ENCODE peak calls at places on chromosomes 11 and 22, in ten cellular contexts. K is amygdala; Y is stimulated activated naive CD4-positive, alpha-beta T cell; R is T follicular helper cell; B is stimulated activated CD4-positive, alpha-beta T cell treated with anti-CD3 and anti-CD28 coated beads, Interleukin-1b, Interleukin-23, amount 100 ng/mL, for 24 hours; G is nucleus accumbens; J is NCI-H460; P is EH; Z is mesendoderm; X is HTR-8/SVneo. Q is an unnamed sample.

GRCh38 chr22:40187389-40187788 is 9.7 kb downstream of the TNRC6B start:
- DNase-seq in G (no peak), B (no peak), Y (no peak), X (no peak), R (no peak), Z (peak), P (no peak), J (no peak), K (no peak), Q (no peak)

GRCh38 chr22:37057796-37058510 is 6.4 kb downstream of the KCTD17 start:
- DNase-seq in K (no peak), Z (no peak), R (no peak), P (no peak), G (no peak), J (no peak), X (no peak), Y (no peak), B (no peak), Q (no peak)

GRCh38 chr22:36546932-36547331 is 18.0 kb upstream of the EIF3D start:
- DNase-seq in Y (no peak), G (no peak), J (no peak), R (no peak), Z (peak), B (no peak), X (peak), P (peak), K (no peak), Q (peak)

GRCh38 chr22:47665151-47665550 is 902.7 kb downstream of the TBC1D22A start:
- DNase-seq in G (no peak), Y (no peak), X (no peak), Z (no peak), R (no peak), P (no peak), K (no peak), J (no peak), B (no peak), Q (no peak)

GRCh38 chr11:9972917-9973504 is 309.1 kb downstream of the SWAP70 start:
- DNase-seq in J (peak), G (no peak), P (peak), X (peak), B (peak), Z (peak), R (no peak), K (peak), Y (no peak), Q (peak)

GRCh38 chr22:47787501-47788227 is 1025.2 kb downstream of the TBC1D22A start:
- DNase-seq in X (no peak), P (no peak), B (no peak), J (no peak), Z (no peak), G (no peak), Y (no peak), K (no peak), R (no peak), Q (no peak)

GRCh38 chr22:42937164-42937854 is 77.6 kb downstream of the PACSIN2 start:
- DNase-seq in K (no peak), J (peak), B (peak), Y (no peak), P (peak), R (no peak), X (peak), Z (peak), G (no peak), Q (peak)

GRCh38 chr11:44774131-44774530 is 47.4 kb downstream of the TSPAN18 start:
- DNase-seq in G (no peak), B (no peak), R (no peak), Y (no peak), K (no peak), P (no peak), X (no peak), Z (peak), J (no peak), Q (peak)

GRCh38 chr22:37486224-37486845 is at the start of gene MFNG:
- DNase-seq in P (peak), B (peak), G (peak), R (peak), J (no peak), K (peak), Z (peak), Y (peak), X (no peak), Q (peak)

GRCh38 chr11:72589802-72590761 is 84.1 kb downstream of the PDE2A start:
- DNase-seq in J (peak), X (no peak), G (no peak), Z (peak), P (peak), B (peak), K (no peak), Y (peak), R (peak), Q (no peak)

GRCh38 chr22:48343461-48343860 is 1484.2 kb downstream of the BRD1 start:
- DNase-seq in G (no peak), P (no peak), J (no peak), R (no peak), Z (no peak), X (no peak), Y (no peak), B (no peak), K (no peak), Q (no peak)

GRCh38 chr11:84249344-84250135 is 963.4 kb upstream of the CCDC90B start:
- DNase-seq in J (no peak), Y (no peak), Z (no peak), R (no peak), G (no peak), P (no peak), K (no peak), X (no peak), B (no peak), Q (no peak)

GRCh38 chr11:66851698-66852465 is 5.0 kb upstream of the LRFN4 start:
- DNase-seq in K (no peak), G (no peak), B (no peak), R (no peak), X (no peak), Y (no peak), J (no peak), P (peak), Z (peak), Q (no peak)

GRCh38 chr11:76395296-76395695 is 14.2 kb downstream of the GVQW3 start:
- DNase-seq in R (no peak), X (no peak), G (no peak), P (no peak), Z (no peak), K (no peak), J (no peak), Y (no peak), B (no peak), Q (no peak)

GRCh38 chr11:26649884-26650283 is 72.0 kb downstream of the SLC5A12 start:
- DNase-seq in J (peak), R (no peak), B (peak), P (peak), X (peak), Y (no peak), K (peak), G (peak), Z (peak), Q (peak)

Q was measured in RPMI7951.